ENCODE peak calls at places on chromosomes 13 and 19, in four cellular contexts. W is uterus, E is left lung, S is cardiac fibroblast. G is an unnamed sample.

GRCh38 chr13:76600086-76600485 is 286.1 kb downstream of the KCTD12 start:
- DNase-seq in E (no peak), W (no peak), S (peak), G (no peak)

GRCh38 chr13:54287062-54287764 is 1258.6 kb downstream of the OLFM4 start:
- DNase-seq in W (no peak), E (no peak), S (no peak), G (no peak)

GRCh38 chr19:34851277-34851804 is 75.4 kb upstream of the ZNF30 start:
- DNase-seq in E (no peak), W (no peak), S (no peak), G (no peak)

GRCh38 chr13:71513414-71514063 is 353.5 kb downstream of the DACH1 start:
- DNase-seq in E (peak), W (no peak), S (no peak), G (no peak)

GRCh38 chr19:12117203-12117970 is 22.8 kb downstream of the ZNF20 start:
- DNase-seq in W (no peak), S (no peak), E (no peak), G (no peak)

GRCh38 chr19:16288544-16288943 is 36.1 kb upstream of the KLF2 start:
- DNase-seq in W (no peak), S (peak), E (no peak), G (no peak)

GRCh38 chr13:58429917-58430316 is 798.4 kb downstream of the PCDH17 start:
- DNase-seq in S (no peak), W (no peak), E (no peak), G (no peak)

GRCh38 chr13:78827471-78827870 is 168.5 kb upstream of the OBI1 start:
- DNase-seq in S (no peak), W (no peak), E (no peak), G (no peak)

GRCh38 chr19:21751379-21751778 is 16.0 kb downstream of the ZNF100 start:
- DNase-seq in S (peak), E (no peak), W (no peak), G (no peak)

GRCh38 chr19:53812335-53812734 is 11.8 kb downstream of the NLRP12 start:
- DNase-seq in E (peak), S (no peak), W (no peak), G (no peak)
- TF ChIP-seq CTCF in E (no peak), S (peak), W (no peak), G (peak)

GRCh38 chr19:38196948-38197656 is 26.9 kb downstream of the DPF1 start:
- DNase-seq in E (no peak), W (no peak), S (no peak), G (no peak)
- TF ChIP-seq CTCF in E (no peak), W (no peak), S (no peak), G (no peak)

GRCh38 chr13:72537782-72538181 is 189.6 kb downstream of the MZT1 start:
- DNase-seq in S (no peak), W (no peak), E (no peak), G (no peak)

GRCh38 chr13:72537400-72537780 is 190.0 kb downstream of the MZT1 start:
- DNase-seq in S (no peak), W (no peak), E (no peak), G (no peak)

GRCh38 chr13:72539925-72540324 is 187.5 kb downstream of the MZT1 start:
- DNase-seq in W (no peak), E (no peak), S (no peak), G (no peak)

GRCh38 chr13:72535076-72535475 is 192.4 kb downstream of the MZT1 start:
- DNase-seq in S (no peak), W (no peak), E (no peak), G (no peak)

DNA sequence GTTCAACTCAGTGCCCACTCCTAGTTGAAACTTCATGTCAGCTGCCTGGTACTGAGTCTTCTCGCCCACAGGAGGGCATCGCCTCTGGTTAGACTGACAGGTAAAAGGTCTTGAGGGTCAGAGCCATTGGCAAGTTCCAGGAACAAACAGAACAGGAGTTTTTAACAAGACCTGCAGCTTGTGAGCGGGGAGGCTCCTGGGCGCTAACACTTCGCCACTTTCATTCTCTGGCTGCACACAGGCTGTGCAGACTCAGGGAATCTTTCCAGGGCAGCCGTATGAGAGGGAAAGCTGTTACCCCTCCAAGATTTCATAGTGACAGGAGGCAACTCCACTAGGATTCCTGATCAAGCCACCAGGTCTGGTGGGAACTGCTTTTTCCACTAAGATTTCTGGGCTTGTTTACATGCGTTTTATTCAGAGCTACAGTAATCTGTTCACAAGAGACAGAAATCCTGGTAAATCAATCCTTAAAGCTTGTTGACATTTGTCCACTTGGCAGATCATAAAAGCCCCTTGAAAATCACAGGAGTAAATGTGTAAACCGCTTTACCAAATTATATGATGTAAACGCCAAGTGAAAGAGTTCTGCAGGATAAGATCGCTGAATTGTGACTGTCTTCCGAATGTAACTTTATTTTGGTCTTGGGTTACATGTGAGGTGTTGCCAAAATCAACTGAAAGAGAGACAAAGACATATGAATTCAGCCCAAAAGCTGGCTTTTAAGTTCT is 190.6 kb downstream of the MZT1 start:
- DNase-seq in E (no peak), W (no peak), S (no peak), G (no peak)
- TF ChIP-seq CTCF in E (no peak), W (no peak), S (no peak), G (no peak)

DNA sequence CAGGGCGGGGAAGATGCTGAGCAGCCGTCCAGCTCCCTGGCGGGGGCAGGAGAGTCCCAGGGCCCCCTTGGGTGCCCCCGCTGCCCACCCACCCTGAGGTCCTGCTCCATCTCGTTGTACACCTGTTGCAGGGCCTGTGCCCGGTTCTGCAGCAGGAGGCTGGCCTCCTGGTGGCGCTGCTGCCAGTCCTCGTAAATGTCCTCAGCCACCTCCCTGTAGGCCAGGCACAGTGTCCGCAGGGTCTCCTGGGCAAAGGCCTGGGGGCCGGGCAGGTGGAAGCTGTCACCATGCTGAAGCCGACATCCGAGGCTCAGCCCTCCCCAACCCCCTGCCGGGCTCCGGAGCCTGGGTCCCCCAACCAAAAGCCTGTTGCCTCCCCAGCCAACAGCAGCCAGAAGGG is 20.2 kb downstream of the ATP8B3 start:
- DNase-seq in W (no peak), E (no peak), S (no peak), G (no peak)
- TF ChIP-seq CTCF in W (no peak), E (no peak), S (no peak), G (no peak)

DNA sequence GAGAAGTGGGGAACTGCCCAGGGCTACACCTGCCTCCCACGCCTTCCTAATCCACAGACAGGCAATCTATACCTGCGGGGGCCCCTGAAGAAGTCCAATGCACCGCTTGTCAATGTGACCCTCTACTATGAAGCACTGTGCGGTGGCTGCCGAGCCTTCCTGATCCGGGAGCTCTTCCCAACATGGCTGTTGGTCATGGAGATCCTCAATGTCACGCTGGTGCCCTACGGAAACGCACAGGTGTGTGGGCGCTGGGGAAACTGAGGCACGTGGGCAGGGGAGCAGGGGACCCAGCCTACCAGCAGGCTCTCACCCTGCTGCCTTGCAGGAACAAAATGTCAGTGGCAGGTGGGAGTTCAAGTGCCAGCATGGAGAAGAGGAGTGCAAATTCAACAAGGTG is 1.4 kb downstream of the IFI30 start:
- DNase-seq in E (no peak), W (no peak), S (no peak), G (no peak)
- TF ChIP-seq CTCF in E (no peak), W (no peak), S (no peak), G (no peak)

GRCh38 chr13:62357887-62358645 is 942.4 kb upstream of the PCDH20 start:
- DNase-seq in E (no peak), S (peak), W (no peak), G (peak)
- TF ChIP-seq CTCF in E (no peak), S (peak), W (no peak), G (peak)

DNA sequence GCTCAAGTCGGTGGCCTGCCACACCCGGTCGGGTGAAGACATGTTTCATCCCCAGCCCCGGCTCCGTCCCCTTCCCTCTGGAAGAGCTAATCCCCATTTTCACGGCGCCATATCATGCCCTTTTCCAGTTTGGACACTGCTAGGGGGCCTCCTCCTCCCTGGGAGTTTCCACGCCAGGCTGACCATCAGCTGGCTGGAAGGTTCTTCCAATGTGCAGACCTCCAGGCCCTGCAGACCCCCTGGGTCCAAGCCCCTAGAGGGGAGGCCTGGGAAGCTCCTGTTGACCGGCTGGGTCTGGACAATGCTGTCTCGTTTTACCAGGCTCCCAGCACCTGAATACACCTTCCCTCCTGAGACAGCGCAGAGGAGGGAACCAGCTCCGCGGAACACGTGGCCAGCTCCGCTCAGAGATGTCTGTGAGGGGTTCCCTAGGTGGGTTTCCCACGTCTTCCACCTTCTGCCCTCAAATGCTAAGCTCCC is 44.7 kb upstream of the RANBP3 start:
- DNase-seq in W (no peak), S (no peak), E (no peak), G (no peak)
- TF ChIP-seq CTCF in W (no peak), S (no peak), E (peak), G (peak)

DNA sequence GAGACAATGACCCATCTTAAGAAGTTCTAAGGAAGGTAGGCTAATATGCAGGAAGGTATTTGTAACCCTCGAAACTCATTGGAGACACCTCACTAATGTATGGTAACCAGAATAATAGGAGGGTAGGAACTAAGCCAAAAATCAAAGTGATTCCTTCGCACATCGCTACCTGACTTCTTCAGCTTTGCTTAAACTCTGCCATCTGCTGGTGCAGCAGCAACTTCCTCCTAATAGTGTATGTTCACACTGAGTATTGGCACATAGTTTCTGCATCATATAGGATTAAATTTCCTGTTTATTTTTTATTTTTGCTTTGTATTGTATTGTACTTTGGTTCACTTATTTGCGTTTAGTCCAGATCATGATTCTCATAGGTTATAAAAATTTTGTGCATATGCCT is 676.2 kb downstream of the GPC5 start:
- DNase-seq in S (peak), W (no peak), E (no peak), G (no peak)
- TF ChIP-seq CTCF in S (no peak), W (no peak), E (no peak), G (peak)

GRCh38 chr13:47184311-47184710 is 287.5 kb upstream of the HTR2A start:
- DNase-seq in E (no peak), S (no peak), W (no peak), G (no peak)
- TF ChIP-seq CTCF in E (no peak), S (no peak), W (no peak), G (no peak)

DNA sequence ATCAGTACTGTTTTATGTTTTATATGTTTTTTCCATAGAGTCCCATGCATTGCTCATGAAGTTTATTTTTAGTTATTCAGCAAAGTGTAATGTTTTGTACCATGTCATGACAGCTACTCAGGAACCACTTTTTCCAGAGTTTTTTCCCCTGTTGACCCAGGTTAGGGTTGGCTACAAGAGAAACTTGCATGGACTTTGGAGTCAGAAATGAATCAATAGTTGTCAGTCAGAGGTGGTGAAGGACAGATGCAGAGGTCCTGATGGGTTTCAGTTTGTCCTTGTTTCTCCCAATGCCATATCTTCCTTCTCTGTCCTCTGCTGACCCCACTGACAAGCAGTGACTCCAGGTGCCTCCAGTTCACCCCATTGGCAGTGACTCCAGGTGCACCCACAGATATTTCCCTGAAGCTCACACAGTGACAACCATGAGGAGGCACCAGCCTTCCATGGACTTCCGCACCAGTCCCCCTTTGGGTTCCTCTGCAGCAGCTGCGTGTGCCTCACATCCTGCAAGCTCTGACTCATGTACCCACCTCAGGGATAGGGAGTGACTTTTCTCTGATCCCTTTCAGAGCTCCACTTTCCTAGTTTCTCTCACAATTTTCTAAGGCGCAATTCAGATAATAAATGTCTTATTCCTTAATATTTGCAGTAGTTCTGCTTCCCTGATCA is 92.1 kb downstream of the AKAP11 start:
- DNase-seq in E (no peak), S (peak), W (no peak), G (no peak)
- TF ChIP-seq CTCF in E (no peak), S (peak), W (no peak), G (no peak)

G was measured in nephron progenitor cell.